ENCODE peak calls at places on chromosome 20, in nine cellular contexts. J is astrocyte of the spinal cord; X is heart left ventricle; N is psoas muscle; D is fibroblast of lung; E is cardiac muscle cell; K is CD8-positive, alpha-beta T cell; B is mammary epithelial cell; W is prostate gland. G is an unnamed sample.

GRCh38 chr20:37943501-37944455 is 40.9 kb downstream of the VSTM2L start:
- DNase-seq in J (no peak), X (no peak), N (no peak), D (no peak), E (no peak), K (no peak), B (no peak), W (no peak), G (no peak)

GRCh38 chr20:1908191-1908590 is 13.0 kb downstream of the SIRPA start:
- DNase-seq in J (no peak), X (no peak), N (no peak), D (no peak), E (no peak), K (no peak), B (no peak), W (no peak), G (no peak)

GRCh38 chr20:24736131-24736843 is 212.8 kb upstream of the CST7 start:
- DNase-seq in J (peak; percentile 44), X (no peak), N (no peak), D (peak; percentile 58), E (no peak), K (no peak), B (no peak), W (no peak), G (no peak)

GRCh38 chr20:7828437-7828836 is 111.8 kb downstream of the HAO1 start:
- DNase-seq in J (no peak), X (no peak), N (no peak), D (peak; percentile 24), E (peak; percentile 32), K (no peak), B (no peak), W (no peak), G (no peak)

GRCh38 chr20:1524004-1524403 is 32.8 kb upstream of the SIRPB2 start:
- DNase-seq in J (no peak), X (no peak), N (no peak), D (no peak), E (no peak), K (no peak), B (no peak), W (no peak), G (no peak)

GRCh38 chr20:24950836-24951525 is 1.9 kb downstream of the CST7 start:
- DNase-seq in J (no peak), X (no peak), N (no peak), D (no peak), E (no peak), K (no peak), B (no peak), W (no peak), G (no peak)

GRCh38 chr20:8367679-8368078 is 235.6 kb downstream of the PLCB1 start:
- DNase-seq in J (no peak), X (no peak), N (no peak), D (no peak), E (no peak), K (no peak), B (no peak), W (no peak), G (no peak)

GRCh38 chr20:38789503-38790209 is 15.8 kb upstream of the PPP1R16B start:
- DNase-seq in J (peak; percentile 13), X (no peak), N (no peak), D (peak; percentile 40), E (no peak), K (no peak), B (peak; percentile 69), W (no peak), G (peak; percentile 70)

GRCh38 chr20:19975436-19975799 is 41.7 kb upstream of the NAA20 start:
- DNase-seq in J (peak; percentile 56), X (peak; percentile 52), N (no peak), D (peak; percentile 57), E (no peak), K (no peak), B (no peak), W (peak; percentile 48), G (no peak)

GRCh38 chr20:63173552-63174191 is 42.3 kb downstream of the YTHDF1 start:
- DNase-seq in J (no peak), X (no peak), N (no peak), D (no peak), E (no peak), K (no peak), B (no peak), W (no peak), G (no peak)

GRCh38 chr20:2652724-2653510 is 485 bp downstream of the NOP56 start:
- DNase-seq in J (peak; percentile 22), X (peak; percentile 52), N (peak; percentile 51), D (no peak), E (peak; percentile 55), K (no peak), B (peak; percentile 13), W (peak; percentile 33), G (peak; percentile 8)

GRCh38 chr20:39676857-39677351 is 714.8 kb downstream of the DHX35 start:
- DNase-seq in J (peak; percentile 13), X (no peak), N (no peak), D (no peak), E (no peak), K (no peak), B (peak; percentile 12), W (peak; percentile 67), G (peak; percentile 42)

GRCh38 chr20:577167-577791 is 32.8 kb downstream of the TCF15 start:
- DNase-seq in J (no peak), X (no peak), N (no peak), D (no peak), E (no peak), K (no peak), B (no peak), W (no peak), G (peak; percentile 17)

GRCh38 chr20:17843246-17844132 is 125.1 kb downstream of the SNX5 start:
- DNase-seq in J (peak; percentile 99), X (peak; percentile 72), N (peak; percentile 47), D (peak; percentile 98), E (no peak), K (no peak), B (peak; percentile 97), W (no peak), G (peak; percentile 64)

GRCh38 chr20:38073307-38074010 is 39.9 kb downstream of the RPRD1B start:
- DNase-seq in J (peak; percentile 98), X (peak; percentile 72), N (peak; percentile 58), D (peak; percentile 99), E (peak; percentile 69), K (no peak), B (peak; percentile 78), W (peak; percentile 44), G (peak; percentile 64)

GRCh38 chr20:15158438-15158990 is 821.1 kb upstream of the FLRT3 start:
- DNase-seq in J (no peak), X (no peak), N (no peak), D (no peak), E (no peak), K (no peak), B (no peak), W (no peak), G (no peak)

GRCh38 chr20:32526125-32526524 is 59.0 kb downstream of the NOL4L start:
- DNase-seq in J (no peak), X (no peak), N (no peak), D (no peak), E (no peak), K (no peak), B (no peak), W (no peak), G (no peak)

GRCh38 chr20:1171461-1172093 is 13.2 kb downstream of the TMEM74B start:
- DNase-seq in J (peak; percentile 38), X (no peak), N (no peak), D (peak; percentile 37), E (peak; percentile 85), K (no peak), B (no peak), W (no peak), G (peak; percentile 15)

DNA sequence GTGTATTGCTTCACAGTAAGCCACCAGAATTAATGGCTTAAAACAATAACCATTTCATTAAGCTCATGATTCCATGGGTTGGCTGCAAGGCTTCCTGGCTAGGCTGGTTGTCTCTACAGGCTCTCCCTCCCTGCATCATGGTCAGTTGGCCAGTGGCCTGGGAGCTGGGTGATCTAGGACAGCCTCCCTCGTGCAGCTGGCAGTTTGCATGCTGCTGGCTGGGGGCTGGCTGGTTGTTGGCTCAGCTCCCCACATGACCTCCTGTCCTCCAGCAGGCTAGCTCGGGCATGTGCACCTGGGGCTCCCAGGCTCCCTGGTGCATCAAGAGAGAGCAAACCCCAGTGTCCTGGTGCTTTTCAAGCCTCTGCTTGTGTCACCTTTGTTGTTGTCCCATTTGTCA is 21.7 kb downstream of the TOX2 start:
- DNase-seq in J (no peak), X (no peak), N (no peak), D (peak; percentile 74), E (no peak), K (no peak), B (peak; percentile 43), W (no peak), G (no peak)
- H3K4me3 ChIP-seq in J (no peak overlapping the region), X (no peak overlapping the region), N (no peak overlapping the region), D (no peak overlapping the region), E (no peak overlapping the region), K (no peak overlapping the region), B (no peak overlapping the region), W (no peak overlapping the region), G (no peak overlapping the region)

GRCh38 chr20:23320317-23320716 is 30.3 kb upstream of the NXT1 start:
- DNase-seq in J (no peak), X (no peak), N (no peak), D (no peak), E (no peak), K (no peak), B (no peak), W (no peak), G (peak; percentile 9)
- TF ChIP-seq CTCF in J (peak; percentile 52), X (peak; percentile 30), N (no peak), D (peak; percentile 54), E (peak; percentile 50), K (no peak), B (peak; percentile 31), W (no peak), G (peak; percentile 26)

GRCh38 chr20:58579069-58579818 is 64.0 kb upstream of the APCDD1L start:
- DNase-seq in J (no peak), X (no peak), N (no peak), D (no peak), E (no peak), K (no peak), B (no peak), W (no peak), G (no peak)

GRCh38 chr20:58579819-58580492 is 64.8 kb upstream of the APCDD1L start:
- DNase-seq in J (no peak), X (no peak), N (no peak), D (no peak), E (no peak), K (no peak), B (no peak), W (no peak), G (no peak)

GRCh38 chr20:58576590-58576944 is 61.4 kb upstream of the APCDD1L start:
- DNase-seq in J (no peak), X (no peak), N (no peak), D (no peak), E (no peak), K (no peak), B (no peak), W (no peak), G (no peak)

GRCh38 chr20:58577139-58577806 is 62.1 kb upstream of the APCDD1L start:
- DNase-seq in J (no peak), X (no peak), N (no peak), D (no peak), E (no peak), K (no peak), B (no peak), W (no peak), G (no peak)

GRCh38 chr20:58577871-58578615 is 62.8 kb upstream of the APCDD1L start:
- DNase-seq in J (no peak), X (no peak), N (no peak), D (no peak), E (no peak), K (no peak), B (no peak), W (no peak), G (no peak)
- H3K4me3 ChIP-seq in J (no peak overlapping the region), X (no peak overlapping the region), N (no peak overlapping the region), D (no peak overlapping the region), E (no peak overlapping the region), K (no peak overlapping the region), B (no peak overlapping the region), W (no peak overlapping the region), G (no peak overlapping the region)

GRCh38 chr20:57573893-57574292 is 13.0 kb downstream of the PCK1 start:
- DNase-seq in J (no peak), X (no peak), N (no peak), D (no peak), E (no peak), K (no peak), B (no peak), W (no peak), G (no peak)
- TF ChIP-seq CTCF in J (peak; percentile 32), X (no peak), N (no peak), D (no peak), E (no peak), K (no peak), B (no peak), W (no peak), G (no peak)